ENCODE peak calls at places on chromosomes 16 and 17, in four cellular contexts. X, W, D and U are unnamed samples.

GRCh38 chr16:3999479-3999868 is 116.8 kb downstream of the ADCY9 start:
- DNase-seq in X (peak; percentile 75), W (peak; percentile 68), D (no peak), U (peak; percentile 60)

GRCh38 chr17:81294512-81295030 is 536 bp downstream of the SLC38A10 start:
- DNase-seq in X (no peak), W (no peak), D (peak; percentile 51), U (peak; percentile 49)

GRCh38 chr16:9364721-9365693 is 273.6 kb downstream of the HAPSTR1 start:
- DNase-seq in X (peak; percentile 98), W (no peak), D (peak; percentile 94), U (peak; percentile 79)

GRCh38 chr16:64910351-64910750 is 211.5 kb downstream of the CDH11 start:
- DNase-seq in X (no peak), W (peak; percentile 69), D (peak; percentile 14), U (peak; percentile 57)

GRCh38 chr17:18859256-18859655 is 1.3 kb downstream of the PRPSAP2 start:
- DNase-seq in X (no peak), W (no peak), D (no peak), U (no peak)

GRCh38 chr17:32831627-32832243 is 45.2 kb downstream of the MYO1D start:
- DNase-seq in X (no peak), W (no peak), D (no peak), U (no peak)

GRCh38 chr16:4593069-4593468 is 21.6 kb downstream of the UBALD1 start:
- DNase-seq in X (no peak), W (no peak), D (no peak), U (no peak)

GRCh38 chr17:64611374-64611773 is 50.7 kb downstream of the SMURF2 start:
- DNase-seq in X (no peak), W (no peak), D (no peak), U (no peak)

GRCh38 chr16:102060-102855 is 24.2 kb downstream of the MPG start:
- DNase-seq in X (peak; percentile 98), W (peak; percentile 81), D (no peak), U (peak; percentile 78)

GRCh38 chr17:79862259-79862658 is 23.0 kb upstream of the CBX4 start:
- DNase-seq in X (no peak), W (peak; percentile 54), D (no peak), U (no peak)

GRCh38 chr17:79814966-79815835 is 18.3 kb upstream of the CBX8 start:
- DNase-seq in X (no peak), W (no peak), D (peak; percentile 82), U (no peak)

GRCh38 chr17:30238387-30239088 is 3.0 kb upstream of the SLC6A4 start:
- DNase-seq in X (no peak), W (no peak), D (no peak), U (no peak)

GRCh38 chr16:17412221-17412620 is 58.5 kb downstream of the XYLT1 start:
- DNase-seq in X (no peak), W (no peak), D (peak; percentile 25), U (no peak)

GRCh38 chr17:35879748-35880654 is at the start of gene CCL5:
- DNase-seq in X (no peak), W (no peak), D (no peak), U (no peak)

GRCh38 chr16:75138636-75139035 is 9.7 kb upstream of the ZFP1 start:
- DNase-seq in X (no peak), W (no peak), D (no peak), U (no peak)

GRCh38 chr17:34156741-34157589 is 98.1 kb upstream of the CCL2 start:
- DNase-seq in X (no peak), W (peak; percentile 49), D (no peak), U (no peak)

GRCh38 chr16:84085774-84086173 is 31.0 kb downstream of the MBTPS1 start:
- DNase-seq in X (no peak), W (no peak), D (no peak), U (no peak)

GRCh38 chr16:50244140-50244503 is 22.2 kb upstream of the ADCY7 start:
- DNase-seq in X (no peak), W (no peak), D (no peak), U (no peak)

GRCh38 chr16:70684146-70685060 is 1.4 kb downstream of the MTSS2 start:
- DNase-seq in X (no peak), W (peak; percentile 65), D (no peak), U (no peak)

GRCh38 chr16:24139282-24139681 is 116.9 kb upstream of the CACNG3 start:
- DNase-seq in X (no peak), W (no peak), D (no peak), U (no peak)

GRCh38 chr16:68344252-68344651 is 33.4 kb downstream of the PRMT7 start:
- DNase-seq in X (no peak), W (no peak), D (no peak), U (no peak)

GRCh38 chr16:9521749-9522370 is 430.4 kb downstream of the HAPSTR1 start:
- DNase-seq in X (no peak), W (no peak), D (no peak), U (no peak)

GRCh38 chr16:78611318-78611717 is 511.9 kb downstream of the WWOX start:
- DNase-seq in X (no peak), W (no peak), D (no peak), U (no peak)

GRCh38 chr16:2233872-2234812 is 2.1 kb upstream of the DNASE1L2 start:
- DNase-seq in X (no peak), W (no peak), D (no peak), U (no peak)

GRCh38 chr17:28646039-28646754 is 1.2 kb upstream of the BLTP2 start:
- DNase-seq in X (no peak), W (no peak), D (peak; percentile 19), U (no peak)

GRCh38 chr16:69481901-69482341 is 57.5 kb downstream of the CYB5B start:
- DNase-seq in X (peak; percentile 95), W (peak; percentile 91), D (peak; percentile 45), U (peak; percentile 92)

GRCh38 chr17:55023626-55024025 is 55.1 kb downstream of the STXBP4 start:
- DNase-seq in X (no peak), W (no peak), D (no peak), U (no peak)

GRCh38 chr17:37710344-37710886 is 34.4 kb downstream of the HNF1B start:
- DNase-seq in X (no peak), W (no peak), D (peak; percentile 99), U (no peak)

DNA sequence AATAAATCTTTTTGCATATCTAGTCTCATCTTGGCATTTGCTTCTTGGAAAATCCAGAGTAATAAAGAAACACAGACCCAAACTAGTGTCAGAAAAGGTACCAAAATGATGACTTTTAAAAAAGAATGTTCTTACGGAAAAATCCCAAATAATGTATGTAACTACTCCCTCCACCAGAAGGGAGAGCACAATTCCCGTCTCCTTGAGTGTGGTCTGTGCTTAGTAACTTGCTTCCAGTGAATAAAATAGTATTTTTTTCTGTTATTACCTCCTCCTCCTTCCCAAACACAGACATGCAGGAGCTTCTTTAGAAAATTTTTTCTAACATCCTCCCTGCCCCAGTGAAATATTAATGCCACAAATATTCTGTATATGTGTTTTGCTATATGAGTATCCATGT is 358.1 kb downstream of the ZFHX3 start:
- DNase-seq in X (no peak), W (no peak), D (no peak), U (no peak)
- H3K27ac ChIP-seq in X (no peak overlapping the region), W (no peak overlapping the region), D (no peak overlapping the region), U (no peak overlapping the region)

GRCh38 chr17:27457731-27458523 is 1.7 kb downstream of the KSR1 start:
- DNase-seq in X (no peak), W (no peak), D (no peak), U (no peak)

GRCh38 chr17:27455569-27455913 is 707 bp upstream of the KSR1 start:
- DNase-seq in X (no peak), W (no peak), D (no peak), U (no peak)

GRCh38 chr17:27456681-27457404 is 595 bp downstream of the KSR1 start:
- DNase-seq in X (peak; percentile 71), W (peak; percentile 65), D (peak; percentile 51), U (peak; percentile 20)

GRCh38 chr17:27457405-27457730 is 1.1 kb downstream of the KSR1 start:
- DNase-seq in X (no peak), W (no peak), D (no peak), U (no peak)

GRCh38 chr17:27455914-27456680 is at the start of gene KSR1:
- DNase-seq in X (peak; percentile 88), W (peak; percentile 90), D (peak; percentile 88), U (peak; percentile 82)
- TF ChIP-seq CTCF in X (peak; percentile 5), W (peak; percentile 31), D (peak; percentile 49), U (peak; percentile 57)

DNA sequence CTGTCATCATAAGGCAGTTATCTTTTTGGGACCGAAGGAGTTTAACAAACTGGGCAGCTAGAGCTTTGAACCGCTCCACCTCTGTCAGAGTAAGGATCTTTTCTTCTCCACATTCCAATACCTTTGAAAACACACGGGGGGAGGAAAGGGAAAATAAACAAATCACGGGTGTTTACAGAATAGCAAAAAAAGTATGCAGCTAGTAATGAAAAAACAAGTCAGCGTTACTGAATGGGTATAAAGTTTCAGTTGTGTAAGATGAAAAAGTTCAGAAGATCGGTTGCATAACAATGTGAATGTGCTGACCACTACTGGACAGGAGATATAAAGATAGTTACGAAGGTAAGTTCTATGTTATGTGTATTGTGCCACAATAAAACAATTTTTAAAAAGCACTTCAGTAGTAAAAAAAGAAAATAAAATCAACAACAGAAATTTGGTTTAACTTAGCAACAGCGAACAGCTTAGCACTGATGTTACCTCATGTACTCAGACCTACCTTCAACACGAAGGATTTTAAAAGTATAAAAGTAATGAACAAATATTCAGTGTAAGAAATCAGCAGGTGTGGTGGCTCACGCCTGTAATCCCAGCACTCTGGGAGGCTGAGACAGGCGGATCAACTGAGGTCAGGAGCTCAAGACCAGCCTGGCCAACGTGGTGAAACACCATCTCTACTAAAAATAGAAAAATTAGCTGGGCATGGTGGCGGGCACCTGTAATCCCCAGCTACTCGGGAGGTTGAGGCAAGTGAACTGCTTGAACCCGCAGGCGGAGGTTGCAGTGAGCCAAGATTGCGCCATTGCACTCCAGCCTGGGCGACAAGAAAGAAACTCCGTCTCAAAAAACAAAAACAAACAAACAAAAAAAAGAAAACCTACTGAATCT is 34.3 kb downstream of the MARF1 start:
- DNase-seq in X (no peak), W (no peak), D (no peak), U (no peak)
- H3K27ac ChIP-seq in X (no peak overlapping the region), W (peak overlapping the region; percentile 44), D (no peak overlapping the region), U (peak overlapping the region; percentile 85)

GRCh38 chr17:76567634-76568432 is 17.8 kb downstream of the ST6GALNAC2 start:
- DNase-seq in X (no peak), W (no peak), D (no peak), U (no peak)
- TF ChIP-seq CTCF in X (no peak), W (no peak), D (no peak), U (no peak)